ENCODE peak calls at places on chromosomes 2 and 18, in six cellular contexts. L is HepG2, R is heart right ventricle, S is esophagus squamous epithelium, K is colonic mucosa, Q is stomach. T is an unnamed sample. For H3K4me1, the result is how much of the 10 kb centered on the place peaks cover.

GRCh38 chr18:3966246-3966984 is 488.7 kb downstream of the DLGAP1 start:
- DNase-seq in L (no peak), R (no peak), S (no peak), K (no peak), Q (no peak), T (no peak)

GRCh38 chr2:190069936-190070696 is 7.6 kb upstream of the MSTN start:
- DNase-seq in L (peak), R (peak), S (no peak), K (peak), Q (peak), T (no peak)

GRCh38 chr2:40625849-40626248 is 174.0 kb upstream of the SLC8A1 start:
- DNase-seq in L (no peak), R (no peak), S (no peak), K (no peak), Q (no peak), T (no peak)

GRCh38 chr2:66569321-66569851 is 134.5 kb downstream of the MEIS1 start:
- DNase-seq in L (no peak), R (no peak), S (no peak), K (no peak), Q (no peak), T (no peak)

GRCh38 chr2:106798826-106799552 is 87.0 kb downstream of the ST6GAL2 start:
- DNase-seq in L (no peak), R (no peak), S (no peak), K (no peak), Q (no peak), T (no peak)

GRCh38 chr2:201882353-201883095 is 76.2 kb downstream of the CDK15 start:
- DNase-seq in L (no peak), R (peak), S (no peak), K (no peak), Q (no peak), T (no peak)

GRCh38 chr2:101775092-101775491 is 77.6 kb downstream of the MAP4K4 start:
- DNase-seq in L (no peak), R (no peak), S (no peak), K (no peak), Q (no peak), T (no peak)

GRCh38 chr2:18907508-18907907 is 318.1 kb upstream of the NT5C1B start:
- DNase-seq in L (no peak), R (no peak), S (no peak), K (no peak), Q (no peak), T (no peak)

GRCh38 chr2:237922641-237923361 is 44.0 kb upstream of the UBE2F start:
- DNase-seq in L (no peak), R (no peak), S (no peak), K (no peak), Q (no peak), T (no peak)

GRCh38 chr18:63090334-63090733 is 229.2 kb downstream of the BCL2 start:
- DNase-seq in L (no peak), R (no peak), S (no peak), K (no peak), Q (no peak), T (no peak)

GRCh38 chr18:48687694-48688042 is 148.8 kb downstream of the CTIF start:
- DNase-seq in L (no peak), R (no peak), S (no peak), K (no peak), Q (no peak), T (no peak)

GRCh38 chr2:128310761-128311160 is 7.9 kb downstream of the HS6ST1 start:
- DNase-seq in L (no peak), R (peak), S (no peak), K (peak), Q (no peak), T (peak)

GRCh38 chr18:24567199-24567598 is 106.8 kb downstream of the HRH4 start:
- DNase-seq in L (no peak), R (no peak), S (no peak), K (no peak), Q (no peak), T (no peak)

GRCh38 chr18:13465476-13465875 is 246.9 kb downstream of the LDLRAD4 start:
- DNase-seq in L (no peak), R (no peak), S (no peak), K (no peak), Q (no peak), T (no peak)

GRCh38 chr18:48922801-48923730 is 27.7 kb downstream of the SMAD7 start:
- DNase-seq in L (no peak), R (no peak), S (no peak), K (peak), Q (peak), T (peak)

GRCh38 chr2:20196053-20196880 is 28.7 kb downstream of the SDC1 start:
- DNase-seq in L (peak), R (no peak), S (no peak), K (peak), Q (peak), T (no peak)

GRCh38 chr2:38380397-38381130 is 3.5 kb upstream of the ATL2 start:
- DNase-seq in L (peak), R (no peak), S (no peak), K (no peak), Q (no peak), T (no peak)

GRCh38 chr2:38876407-38876806 is 631 bp downstream of the MORN2 start:
- DNase-seq in L (no peak), R (no peak), S (no peak), K (no peak), Q (no peak), T (no peak)

GRCh38 chr2:118319271-118319684 is 231.0 kb downstream of the INSIG2 start:
- DNase-seq in L (no peak), R (no peak), S (no peak), K (no peak), Q (no peak), T (no peak)

GRCh38 chr2:72827999-72828646 is 2.3 kb upstream of the EXOC6B start:
- DNase-seq in L (peak), R (no peak), S (no peak), K (no peak), Q (no peak), T (no peak)

GRCh38 chr18:32469190-32469611 is 1.5 kb downstream of the GAREM1 start:
- DNase-seq in L (peak), R (peak), S (no peak), K (peak), Q (peak), T (peak)

GRCh38 chr2:167862787-167863186 is 384.6 kb downstream of the STK39 start:
- DNase-seq in L (no peak), R (no peak), S (no peak), K (no peak), Q (no peak), T (no peak)

GRCh38 chr2:144330951-144331651 is 188.8 kb downstream of the ZEB2 start:
- DNase-seq in L (no peak), R (no peak), S (no peak), K (no peak), Q (no peak), T (no peak)

GRCh38 chr2:223945755-223946154 is 620 bp upstream of the WDFY1 start:
- DNase-seq in L (no peak), R (no peak), S (no peak), K (no peak), Q (no peak), T (no peak)

GRCh38 chr2:241768251-241768711 is 8.3 kb upstream of the GAL3ST2 start:
- DNase-seq in L (no peak), R (no peak), S (no peak), K (no peak), Q (no peak), T (no peak)

GRCh38 chr2:111667001-111667400 is 217.0 kb downstream of the ANAPC1 start:
- DNase-seq in L (no peak), R (no peak), S (no peak), K (peak), Q (no peak), T (no peak)

GRCh38 chr2:174623106-174623680 is 25.6 kb upstream of the WIPF1 start:
- DNase-seq in L (no peak), R (no peak), S (no peak), K (no peak), Q (no peak), T (no peak)

DNA sequence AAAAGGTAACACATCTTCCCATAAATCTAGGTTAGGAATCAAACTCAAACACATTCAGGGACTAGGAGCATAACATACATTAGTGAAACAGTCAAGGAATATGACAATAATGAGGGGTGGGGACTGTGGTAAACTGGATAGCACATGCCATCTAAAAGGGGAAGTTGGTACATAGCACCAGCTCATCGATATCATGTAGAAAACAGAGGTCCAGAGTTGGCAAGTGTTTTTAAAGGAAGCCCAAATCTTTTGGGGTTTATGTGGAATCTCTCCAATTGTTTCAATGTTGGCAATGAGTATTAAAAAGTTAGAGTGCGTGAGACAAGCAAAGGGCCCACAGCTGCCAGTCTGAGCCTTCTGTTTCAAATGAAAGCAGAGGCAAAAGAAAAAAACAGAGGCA is 24.4 kb downstream of the KLF7 start:
- DNase-seq in L (no peak), R (no peak), S (no peak), K (no peak), Q (no peak), T (no peak)
- H3K4me1 ChIP-seq in L (under half), R (half or more), S (under half), K (under half), Q (half or more), T (half or more)

GRCh38 chr2:113200236-113200635 is 26.5 kb downstream of the PSD4 start:
- DNase-seq in L (no peak), R (no peak), S (no peak), K (no peak), Q (no peak), T (no peak)
- TF ChIP-seq CTCF in L (peak), R (no peak), S (no peak), K (no peak), Q (no peak), T (no peak)

DNA sequence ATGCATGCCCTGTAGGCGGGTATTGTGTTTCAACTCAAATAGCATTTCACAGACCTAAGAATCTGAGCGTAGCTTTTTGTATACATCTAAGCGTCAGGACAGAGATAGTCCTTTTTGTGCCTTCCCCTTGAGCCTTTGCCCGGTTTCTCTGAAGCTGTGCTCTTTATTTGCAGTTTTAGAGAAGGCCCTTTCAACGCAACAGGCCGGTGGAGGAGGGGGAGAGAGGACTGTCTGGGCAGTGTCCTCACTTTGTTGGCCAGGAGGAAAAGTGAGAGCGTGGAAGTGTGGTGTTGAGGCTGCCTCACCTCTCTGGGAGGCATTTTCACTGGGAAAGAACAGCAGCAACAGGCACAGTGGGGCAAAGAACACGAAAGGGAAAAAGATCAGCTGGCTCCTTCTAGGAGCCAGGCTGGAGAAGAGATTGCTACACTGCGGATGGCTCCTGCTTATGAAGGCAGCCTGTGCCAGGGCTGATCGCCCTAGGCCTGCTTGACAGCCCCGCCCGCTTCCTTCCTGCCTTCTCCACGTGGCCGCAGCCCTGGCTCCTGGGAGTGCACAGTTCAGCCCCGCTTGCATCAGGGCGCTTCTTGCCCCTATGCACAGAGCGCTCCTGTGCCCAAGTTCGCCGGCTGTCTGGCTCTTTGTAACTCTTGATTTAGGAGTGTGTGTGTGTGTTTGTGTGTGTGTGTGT is 195.6 kb upstream of the POU3F3 start:
- DNase-seq in L (no peak), R (peak), S (no peak), K (no peak), Q (no peak), T (peak)
- H3K4me1 ChIP-seq in L (under half), R (under half), S (under half), K (under half), Q (under half), T (under half)

GRCh38 chr18:10682368-10682714 is 156.5 kb downstream of the NAPG start:
- DNase-seq in L (no peak), R (no peak), S (no peak), K (no peak), Q (no peak), T (no peak)
- TF ChIP-seq CTCF in L (peak), R (no peak), S (no peak), K (no peak), Q (no peak), T (no peak)

GRCh38 chr2:69636395-69636794 is 7.1 kb downstream of the AAK1 start:
- DNase-seq in L (no peak), R (no peak), S (no peak), K (no peak), Q (no peak), T (no peak)
- H3K4me1 ChIP-seq in L (under half), R (under half), S (under half), K (under half), Q (half or more), T (half or more)

DNA sequence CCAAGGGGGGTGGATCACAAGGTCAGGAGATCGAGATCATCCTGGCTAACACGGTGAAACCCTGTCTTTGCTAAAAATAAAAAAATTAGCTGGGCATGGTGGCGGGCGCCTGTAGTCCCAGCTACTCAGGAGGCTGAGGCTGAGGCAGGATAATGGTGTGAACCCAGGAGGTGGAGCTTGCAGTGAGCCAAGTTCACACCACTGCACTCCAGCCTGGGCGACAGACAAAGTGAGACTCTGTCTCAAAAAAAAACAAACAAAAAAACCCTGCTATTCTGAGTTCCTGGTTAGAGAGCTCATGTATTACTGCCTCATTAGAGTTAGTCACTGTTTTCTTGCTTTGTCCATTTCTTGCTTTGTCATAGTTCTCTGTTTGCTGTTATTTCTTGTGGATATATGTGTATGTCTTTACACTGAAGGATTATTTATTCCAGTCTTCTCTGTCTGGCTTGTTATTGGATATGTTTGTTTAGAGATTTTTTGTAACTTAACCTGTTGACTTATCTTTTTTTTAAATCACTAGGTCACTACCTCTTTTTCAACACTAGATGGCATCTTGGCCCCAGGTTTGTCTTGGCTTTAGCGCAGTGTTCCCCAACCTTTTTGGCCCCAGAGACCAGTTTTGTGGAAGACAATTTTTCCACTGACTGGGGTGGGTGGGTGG is 17.0 kb downstream of the TTLL4 start:
- DNase-seq in L (peak), R (no peak), S (no peak), K (no peak), Q (no peak), T (no peak)
- TF ChIP-seq CTCF in L (peak), R (peak), S (peak), K (peak), Q (no peak), T (peak)

GRCh38 chr18:55407191-55407590 is 180.8 kb downstream of the TCF4 start:
- DNase-seq in L (no peak), R (no peak), S (no peak), K (no peak), Q (no peak), T (no peak)

GRCh38 chr18:55404811-55405654 is 183.0 kb downstream of the TCF4 start:
- DNase-seq in L (no peak), R (no peak), S (no peak), K (no peak), Q (no peak), T (no peak)

GRCh38 chr18:55405655-55406373 is 182.2 kb downstream of the TCF4 start:
- DNase-seq in L (no peak), R (peak), S (no peak), K (peak), Q (peak), T (peak)

GRCh38 chr18:55407774-55408535 is 180.0 kb downstream of the TCF4 start:
- DNase-seq in L (no peak), R (no peak), S (no peak), K (no peak), Q (no peak), T (no peak)

GRCh38 chr18:55406374-55407045 is 181.5 kb downstream of the TCF4 start:
- DNase-seq in L (no peak), R (no peak), S (no peak), K (no peak), Q (no peak), T (no peak)
- H3K4me1 ChIP-seq in L (under half), R (under half), S (under half), K (under half), Q (under half), T (under half)

T was measured in left ventricle myocardium inferior.